ENCODE peak calls at places on chromosomes 13 and 19, in eight cellular contexts. K, H, R, Z, U, D, W and I are unnamed samples.
A peak's percentile ranks its signal among the peaks of the same experiment; 100 is the strongest.

GRCh38 chr19:48925240-48925843 is 8.2 kb upstream of the DHDH start:
- DNase-seq in K (no peak), H (peak; percentile 69), R (peak; percentile 94), Z (no peak), U (no peak), D (peak; percentile 67), W (no peak), I (no peak)

GRCh38 chr19:34408421-34408820 is 4.2 kb downstream of the PDCD2L start:
- DNase-seq in K (no peak), H (no peak), R (no peak), Z (no peak), U (no peak), D (no peak), W (peak; percentile 31), I (no peak)

GRCh38 chr13:93951153-93951552 is 528.3 kb downstream of the DCT start:
- DNase-seq in K (no peak), H (no peak), R (peak; percentile 34), Z (no peak), U (no peak), D (peak; percentile 7), W (no peak), I (no peak)

GRCh38 chr13:94073006-94073744 is 406.3 kb downstream of the DCT start:
- DNase-seq in K (no peak), H (peak; percentile 57), R (peak; percentile 93), Z (no peak), U (no peak), D (peak; percentile 43), W (no peak), I (no peak)

GRCh38 chr13:74675185-74675584 is 541.0 kb upstream of the KLF12 start:
- DNase-seq in K (no peak), H (no peak), R (peak; percentile 36), Z (no peak), U (no peak), D (no peak), W (no peak), I (no peak)

GRCh38 chr19:8069116-8069973 is 16.8 kb downstream of the CCL25 start:
- DNase-seq in K (no peak), H (no peak), R (peak; percentile 21), Z (no peak), U (no peak), D (peak; percentile 72), W (no peak), I (no peak)

GRCh38 chr13:114034481-114034891 is 60.6 kb upstream of the C13orf46 start:
- DNase-seq in K (no peak), H (no peak), R (peak; percentile 81), Z (no peak), U (no peak), D (no peak), W (no peak), I (no peak)

GRCh38 chr13:24997367-24997967 is 98.5 kb upstream of the PABPC3 start:
- DNase-seq in K (no peak), H (no peak), R (peak; percentile 42), Z (no peak), U (no peak), D (peak; percentile 64), W (no peak), I (no peak)

GRCh38 chr19:34838248-34838647 is 65.2 kb upstream of the ZNF599 start:
- DNase-seq in K (no peak), H (no peak), R (no peak), Z (no peak), U (no peak), D (peak; percentile 12), W (no peak), I (no peak)

GRCh38 chr13:44609137-44609536 is 33.0 kb upstream of the TSC22D1 start:
- DNase-seq in K (no peak), H (no peak), R (no peak), Z (no peak), U (no peak), D (no peak), W (no peak), I (no peak)

GRCh38 chr13:107233541-107233940 is 665.6 kb upstream of the ARGLU1 start:
- DNase-seq in K (no peak), H (no peak), R (no peak), Z (no peak), U (no peak), D (no peak), W (no peak), I (no peak)

GRCh38 chr19:1933942-1934341 is 7.0 kb upstream of the CSNK1G2 start:
- DNase-seq in K (no peak), H (no peak), R (no peak), Z (no peak), U (no peak), D (no peak), W (no peak), I (no peak)

GRCh38 chr19:1987197-1988187 is 28.0 kb downstream of the BTBD2 start:
- DNase-seq in K (no peak), H (no peak), R (peak; percentile 6), Z (no peak), U (no peak), D (no peak), W (no peak), I (peak; percentile 18)

GRCh38 chr13:42495256-42495655 is 78.7 kb upstream of the TNFSF11 start:
- DNase-seq in K (no peak), H (no peak), R (peak; percentile 10), Z (no peak), U (no peak), D (peak; percentile 43), W (no peak), I (no peak)

GRCh38 chr19:48826606-48827020 is 9.7 kb downstream of the HSD17B14 start:
- DNase-seq in K (no peak), H (no peak), R (no peak), Z (no peak), U (no peak), D (no peak), W (no peak), I (no peak)

GRCh38 chr19:16042533-16043085 is 33.7 kb upstream of the TPM4 start:
- DNase-seq in K (no peak), H (no peak), R (no peak), Z (no peak), U (no peak), D (peak; percentile 9), W (no peak), I (no peak)

GRCh38 chr19:17757125-17757524 is 5.8 kb downstream of the FCHO1 start:
- DNase-seq in K (no peak), H (no peak), R (peak; percentile 44), Z (no peak), U (no peak), D (peak; percentile 79), W (peak; percentile 88), I (no peak)

GRCh38 chr13:112849500-112849899 is 119.5 kb upstream of the MCF2L start:
- DNase-seq in K (no peak), H (no peak), R (peak; percentile 10), Z (no peak), U (no peak), D (peak; percentile 43), W (no peak), I (no peak)

GRCh38 chr13:72565893-72566292 is 161.5 kb downstream of the MZT1 start:
- DNase-seq in K (peak; percentile 5), H (no peak), R (peak; percentile 30), Z (no peak), U (no peak), D (peak; percentile 53), W (no peak), I (no peak)

DNA sequence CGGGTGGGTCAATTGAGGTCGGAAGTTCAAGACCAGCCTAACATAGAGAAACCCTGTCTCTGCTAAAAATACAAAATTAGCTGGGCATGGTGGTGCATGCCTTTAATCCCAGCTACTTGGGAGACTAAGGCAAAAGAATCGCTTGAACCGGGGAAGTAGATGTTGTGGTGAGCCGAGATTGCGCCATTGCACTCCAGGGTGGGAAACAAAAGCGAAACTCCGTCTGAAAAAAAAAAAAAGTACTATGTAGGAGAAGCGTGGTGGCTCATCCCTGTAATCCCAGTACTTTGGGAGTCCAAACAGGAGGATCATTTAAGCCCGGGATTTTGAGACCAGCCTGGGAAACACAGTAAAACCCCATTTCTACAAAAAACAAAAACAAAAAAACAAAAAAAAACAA is 22.7 kb upstream of the ERVV-1 start:
- DNase-seq in K (no peak), H (no peak), R (peak; percentile 6), Z (no peak), U (no peak), D (no peak), W (no peak), I (no peak)
- H3K4me3 ChIP-seq in K (no peak overlapping the region), H (no peak overlapping the region), R (no peak overlapping the region), Z (no peak overlapping the region), U (no peak overlapping the region), D (peak overlapping the region; percentile 53), W (no peak overlapping the region), I (no peak overlapping the region)

GRCh38 chr13:33213024-33213795 is 72.3 kb downstream of the STARD13 start:
- DNase-seq in K (no peak), H (no peak), R (no peak), Z (no peak), U (no peak), D (no peak), W (no peak), I (no peak)
- H3K4me3 ChIP-seq in K (no peak overlapping the region), H (no peak overlapping the region), R (no peak overlapping the region), Z (no peak overlapping the region), U (no peak overlapping the region), D (no peak overlapping the region), W (peak overlapping the region; percentile 34), I (no peak overlapping the region)

DNA sequence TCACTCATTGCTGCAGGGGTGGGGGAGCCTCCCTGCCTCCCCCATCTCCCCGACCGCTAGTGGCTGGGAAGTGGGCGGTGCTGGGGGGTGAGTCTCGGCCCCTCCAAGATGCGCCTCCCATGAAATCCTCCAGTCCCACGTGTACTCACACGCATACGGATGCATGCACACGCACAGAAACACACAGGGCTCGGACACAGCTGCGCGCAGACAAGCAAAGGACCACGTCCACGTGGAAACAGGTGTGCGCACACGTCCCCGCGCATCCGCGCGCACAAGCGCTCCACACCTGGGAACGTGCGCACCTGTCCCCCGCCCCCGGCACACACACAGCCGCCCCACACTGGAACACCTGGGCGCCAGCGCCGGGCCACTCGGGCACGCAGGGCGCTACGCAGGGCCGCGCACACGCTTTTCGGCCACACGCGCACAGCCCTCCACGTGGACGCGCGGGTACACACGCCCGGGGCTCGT is 680 bp downstream of the MATK start:
- DNase-seq in K (no peak), H (no peak), R (no peak), Z (no peak), U (no peak), D (no peak), W (no peak), I (no peak)
- H3K4me3 ChIP-seq in K (peak overlapping the region; percentile 76), H (no peak overlapping the region), R (no peak overlapping the region), Z (peak overlapping the region; percentile 63), U (peak overlapping the region; percentile 18), D (no peak overlapping the region), W (no peak overlapping the region), I (peak overlapping the region; percentile 32)

GRCh38 chr19:18770663-18771327 is 20.3 kb downstream of the COMP start:
- DNase-seq in K (no peak), H (no peak), R (no peak), Z (no peak), U (no peak), D (no peak), W (no peak), I (no peak)

GRCh38 chr19:18773682-18774081 is 17.4 kb downstream of the COMP start:
- DNase-seq in K (no peak), H (no peak), R (no peak), Z (no peak), U (no peak), D (no peak), W (no peak), I (no peak)

GRCh38 chr19:18772620-18773587 is 18.2 kb downstream of the COMP start:
- DNase-seq in K (no peak), H (no peak), R (no peak), Z (no peak), U (no peak), D (peak; percentile 72), W (no peak), I (no peak)

GRCh38 chr19:18769989-18770528 is 21.0 kb downstream of the COMP start:
- DNase-seq in K (no peak), H (no peak), R (no peak), Z (no peak), U (no peak), D (no peak), W (no peak), I (no peak)

GRCh38 chr19:18771328-18772242 is 19.5 kb downstream of the COMP start:
- DNase-seq in K (no peak), H (no peak), R (no peak), Z (no peak), U (no peak), D (peak; percentile 23), W (no peak), I (no peak)
- H3K4me3 ChIP-seq in K (peak overlapping the region; percentile 6), H (no peak overlapping the region), R (no peak overlapping the region), Z (no peak overlapping the region), U (no peak overlapping the region), D (no peak overlapping the region), W (no peak overlapping the region), I (no peak overlapping the region)